ENCODE peak calls at places on chromosomes 7 and 10, in ten cellular contexts. K, N, L, C, U, B, M, S, X and J are unnamed samples.

GRCh38 chr10:65273063-65273462 is 1652.8 kb upstream of the LRRTM3 start:
- DNase-seq in B (no peak), N (no peak), M (no peak), U (no peak), L (no peak), C (no peak), X (no peak), S (no peak), K (no peak), J (no peak)

GRCh38 chr10:10039600-10039999 is 978.1 kb upstream of the CELF2 start:
- DNase-seq in M (no peak), S (no peak), L (no peak), B (no peak), X (no peak), N (no peak), U (no peak), K (no peak), C (no peak), J (no peak)

GRCh38 chr7:51160990-51161615 is 155.5 kb downstream of the COBL start:
- DNase-seq in B (peak), U (no peak), S (peak), M (peak), L (peak), K (peak), C (peak), N (peak), X (no peak), J (no peak)

GRCh38 chr7:141640239-141640840 is 61.6 kb downstream of the DENND11 start:
- DNase-seq in C (no peak), K (no peak), S (no peak), M (no peak), X (no peak), L (no peak), B (no peak), N (no peak), U (no peak), J (no peak)

GRCh38 chr7:146002008-146002407 is 114.6 kb upstream of the CNTNAP2 start:
- DNase-seq in L (no peak), B (no peak), C (no peak), K (no peak), U (no peak), S (no peak), M (no peak), X (no peak), N (no peak), J (no peak)

GRCh38 chr7:130390486-130390885 is 10.2 kb downstream of the CPA1 start:
- DNase-seq in K (no peak), X (no peak), L (no peak), C (no peak), B (no peak), S (no peak), N (no peak), U (no peak), M (no peak), J (peak)

GRCh38 chr10:124865676-124866075 is 64.1 kb downstream of the ABRAXAS2 start:
- DNase-seq in S (no peak), C (no peak), B (no peak), M (no peak), U (no peak), X (no peak), L (no peak), N (no peak), K (no peak), J (no peak)

GRCh38 chr10:555281-555680 is 134.2 kb downstream of the DIP2C start:
- DNase-seq in X (no peak), N (no peak), M (no peak), C (no peak), K (no peak), B (no peak), U (no peak), S (no peak), L (no peak), J (no peak)

GRCh38 chr10:95319239-95319638 is 28.4 kb upstream of the PDLIM1 start:
- DNase-seq in B (no peak), N (no peak), S (no peak), L (no peak), C (no peak), X (no peak), M (no peak), U (no peak), K (no peak), J (no peak)

GRCh38 chr7:33425385-33425784 is 296.0 kb downstream of the BBS9 start:
- DNase-seq in K (no peak), C (no peak), B (no peak), U (no peak), N (no peak), L (no peak), M (no peak), X (no peak), S (no peak), J (no peak)

GRCh38 chr7:5420108-5420840 is 3.4 kb downstream of the TNRC18 start:
- DNase-seq in L (no peak), U (no peak), X (peak), S (peak), B (peak), K (peak), N (no peak), M (no peak), C (no peak), J (no peak)

GRCh38 chr10:117441812-117442443 is 66.7 kb upstream of the PDZD8 start:
- DNase-seq in M (no peak), K (no peak), L (no peak), S (no peak), X (no peak), U (no peak), N (no peak), C (peak), B (no peak), J (no peak)

GRCh38 chr10:13338337-13339128 is 9.6 kb downstream of the SEPHS1 start:
- DNase-seq in U (no peak), N (peak), L (no peak), K (no peak), B (peak), X (no peak), S (no peak), M (no peak), C (no peak), J (no peak)

GRCh38 chr10:96740579-96741281 is 20.4 kb upstream of the PIK3AP1 start:
- DNase-seq in B (no peak), X (no peak), C (no peak), K (no peak), L (peak), S (peak), M (no peak), U (peak), N (peak), J (no peak)

GRCh38 chr10:30573714-30574422 is 55.7 kb downstream of the LYZL2 start:
- DNase-seq in U (no peak), K (no peak), C (no peak), L (no peak), M (no peak), X (no peak), S (no peak), B (no peak), N (no peak), J (no peak)

GRCh38 chr10:74548676-74549075 is 277.7 kb upstream of the KAT6B start:
- DNase-seq in L (no peak), N (no peak), S (no peak), U (no peak), C (no peak), B (no peak), X (no peak), K (no peak), M (peak), J (no peak)

GRCh38 chr10:96263684-96264083 is 7.7 kb downstream of the BLNK start:
- DNase-seq in B (no peak), M (no peak), N (no peak), X (no peak), K (no peak), L (no peak), S (no peak), C (no peak), U (no peak), J (no peak)

GRCh38 chr7:152752513-152752912 is 7.0 kb upstream of the ACTR3B start:
- DNase-seq in K (no peak), M (no peak), U (no peak), C (no peak), S (no peak), L (no peak), B (no peak), X (no peak), N (no peak), J (no peak)

GRCh38 chr10:81018898-81019890 is 481.5 kb downstream of the SH2D4B start:
- DNase-seq in B (peak), X (no peak), N (no peak), S (no peak), K (no peak), U (no peak), M (peak), C (peak), L (no peak), J (no peak)

GRCh38 chr10:97713351-97713827 is at the start of gene MARVELD1:
- DNase-seq in N (peak), L (peak), U (peak), S (no peak), B (peak), M (no peak), C (peak), X (peak), K (peak), J (peak)

GRCh38 chr7:75920431-75921161 is 5.6 kb downstream of the POR start:
- DNase-seq in N (peak), X (no peak), U (no peak), L (no peak), K (no peak), S (peak), B (no peak), C (no peak), M (peak), J (no peak)

GRCh38 chr10:58177362-58177947 is 90.2 kb downstream of the IPMK start:
- DNase-seq in S (no peak), U (no peak), B (peak), C (peak), L (no peak), X (no peak), K (no peak), N (no peak), M (peak), J (no peak)

GRCh38 chr10:125269716-125270115 is 109.4 kb upstream of the CTBP2 start:
- DNase-seq in B (no peak), M (no peak), U (no peak), N (no peak), K (no peak), C (no peak), S (no peak), X (no peak), L (no peak), J (no peak)

GRCh38 chr7:55573234-55573504 is 867 bp upstream of the VOPP1 start:
- DNase-seq in L (no peak), U (no peak), B (no peak), M (no peak), K (no peak), N (no peak), C (no peak), X (no peak), S (no peak), J (no peak)

GRCh38 chr7:138387755-138388475 is 72.1 kb upstream of the TRIM24 start:
- DNase-seq in S (no peak), L (no peak), M (no peak), X (no peak), U (no peak), B (no peak), K (no peak), C (no peak), N (no peak), J (no peak)

GRCh38 chr7:80807166-80807900 is 111.5 kb downstream of the SEMA3C start:
- DNase-seq in U (no peak), B (no peak), N (no peak), C (no peak), K (no peak), L (no peak), X (no peak), M (no peak), S (no peak), J (no peak)
- TF ChIP-seq EP300 in U (no peak), B (no peak), N (no peak), C (no peak), K (no peak), L (no peak), X (no peak), M (no peak), S (no peak), J (no peak)

GRCh38 chr7:106057204-106057961 is 54.7 kb downstream of the SYPL1 start:
- DNase-seq in U (peak), N (no peak), S (no peak), B (no peak), C (no peak), X (no peak), L (no peak), K (no peak), M (no peak), J (no peak)
- H3K4me3 ChIP-seq in U (no peak), N (no peak), S (no peak), B (no peak), C (no peak), X (no peak), L (no peak), K (no peak), M (no peak), J (no peak)

GRCh38 chr10:11160982-11161554 is 143.4 kb downstream of the CELF2 start:
- DNase-seq in K (no peak), N (no peak), L (no peak), U (no peak), C (no peak), B (no peak), S (peak), M (no peak), X (no peak), J (no peak)

GRCh38 chr10:11158080-11158479 is 140.4 kb downstream of the CELF2 start:
- DNase-seq in N (no peak), X (no peak), C (no peak), M (no peak), S (no peak), U (no peak), B (no peak), K (no peak), L (no peak), J (no peak)

GRCh38 chr10:11157292-11158052 is 139.8 kb downstream of the CELF2 start:
- DNase-seq in N (no peak), K (no peak), S (no peak), C (no peak), U (no peak), M (no peak), X (no peak), L (no peak), B (no peak), J (no peak)

GRCh38 chr10:11161910-11162309 is 144.2 kb downstream of the CELF2 start:
- DNase-seq in L (no peak), C (no peak), B (no peak), U (no peak), X (no peak), N (no peak), M (no peak), S (no peak), K (no peak), J (no peak)

GRCh38 chr10:11159543-11160215 is 142.0 kb downstream of the CELF2 start:
- DNase-seq in X (no peak), B (no peak), N (no peak), K (no peak), S (no peak), U (no peak), M (no peak), L (no peak), C (no peak), J (no peak)
- TF ChIP-seq EP300 in X (no peak), B (no peak), N (no peak), K (no peak), S (no peak), U (no peak), M (no peak), L (no peak), C (no peak), J (no peak)

GRCh38 chr7:92717601-92717981 is 118.8 kb downstream of the CDK6 start:
- DNase-seq in K (no peak), X (no peak), N (no peak), S (no peak), B (no peak), U (no peak), M (no peak), L (no peak), C (no peak), J (no peak)
- H3K4me3 ChIP-seq in K (peak), X (peak), N (peak), S (peak), B (no peak), U (peak), M (no peak), L (peak), C (peak), J (peak)

DNA sequence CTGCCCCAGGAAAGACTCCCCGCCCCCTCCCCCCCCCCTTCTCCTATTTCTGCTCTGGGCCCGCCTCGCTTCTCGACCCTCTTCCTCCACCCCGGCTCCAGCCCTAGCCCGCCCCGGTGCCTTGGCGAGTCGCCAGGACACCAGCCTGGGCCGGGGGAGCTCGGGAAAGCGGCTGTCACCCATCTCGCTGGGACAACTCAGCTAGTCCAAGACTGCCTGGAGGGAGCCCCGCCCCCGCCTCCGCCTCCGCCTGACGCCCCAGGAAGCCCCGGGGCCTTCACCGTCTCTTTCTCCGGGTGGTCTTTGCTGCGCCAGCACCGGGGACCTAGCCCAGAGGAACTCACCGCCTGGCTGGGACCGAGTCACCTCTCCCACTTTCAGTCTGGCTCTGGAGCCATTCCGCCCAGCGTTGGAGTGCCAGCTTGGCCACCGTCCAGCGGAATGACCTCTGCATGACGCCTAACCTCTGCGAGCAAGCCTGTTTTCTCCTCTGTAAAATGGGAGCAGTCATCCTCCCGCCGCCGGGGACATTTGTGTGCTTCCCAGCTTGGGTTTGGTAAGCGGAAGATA is 1.1 kb upstream of the ZCCHC24 start:
- DNase-seq in U (no peak), L (peak), X (peak), C (peak), S (peak), K (peak), N (peak), B (peak), M (no peak), J (no peak)
- TF ChIP-seq EP300 in U (no peak), L (no peak), X (no peak), C (no peak), S (no peak), K (no peak), N (no peak), B (no peak), M (no peak), J (no peak)

GRCh38 chr7:12635830-12636229 is 51.6 kb upstream of the ARL4A start:
- DNase-seq in S (no peak), X (no peak), N (peak), B (no peak), M (no peak), C (no peak), L (no peak), K (no peak), U (no peak), J (no peak)
- H3K4me3 ChIP-seq in S (peak), X (peak), N (no peak), B (no peak), M (no peak), C (no peak), L (peak), K (no peak), U (no peak), J (no peak)

GRCh38 chr7:119436882-119437281 is 836.1 kb upstream of the KCND2 start:
- DNase-seq in L (no peak), S (no peak), N (no peak), K (no peak), C (no peak), U (no peak), X (no peak), M (no peak), B (no peak), J (no peak)

GRCh38 chr7:119439192-119439591 is 833.8 kb upstream of the KCND2 start:
- DNase-seq in K (no peak), B (no peak), S (no peak), U (no peak), C (no peak), N (no peak), M (no peak), L (no peak), X (no peak), J (no peak)

GRCh38 chr7:119438315-119438714 is 834.7 kb upstream of the KCND2 start:
- DNase-seq in K (no peak), L (no peak), X (no peak), B (no peak), N (no peak), U (no peak), M (no peak), S (no peak), C (no peak), J (no peak)
- TF ChIP-seq EP300 in K (no peak), L (no peak), X (no peak), B (no peak), N (no peak), U (no peak), M (no peak), S (no peak), C (no peak), J (no peak)

GRCh38 chr7:105810556-105810955 is 65.8 kb downstream of the ATXN7L1 start:
- DNase-seq in B (no peak), L (no peak), N (no peak), S (no peak), K (no peak), X (no peak), C (no peak), M (no peak), U (no peak), J (no peak)
- H3K4me3 ChIP-seq in B (no peak), L (no peak), N (no peak), S (no peak), K (no peak), X (no peak), C (no peak), M (no peak), U (no peak), J (no peak)